ENCODE peak calls at places on chromosomes 4 and X, in ten cellular contexts. One of them, this sample, is unnamed.

GRCh38 chr4:144351306-144351705 is 210.8 kb upstream of the GYPA start:
- DNase-seq in NCI-H2029: no peak
- DNase-seq in pancreas: no peak
- DNase-seq in GM04504: no peak
- DNase-seq in AG09309: no peak
- DNase-seq in cardiac fibroblast: no peak
- DNase-seq in endothelial cell: no peak
- DNase-seq in nucleus accumbens: no peak
- DNase-seq in stimulated activated CD4-positive, alpha-beta T cell treated with anti-CD3 and anti-CD28 coated beads, Interleukin-1b, Interleukin-23, amount 100 ng/mL, for 24 hours: no peak
- DNase-seq in bronchial epithelial cell: no peak
- DNase-seq in this sample: no peak

GRCh38 chrX:39814391-39814790 is 283.4 kb downstream of the BCOR start:
- DNase-seq in NCI-H2029: peak
- DNase-seq in GM04504: no peak
- DNase-seq in AG09309: no peak
- DNase-seq in pancreas: no peak
- DNase-seq in bronchial epithelial cell: no peak
- DNase-seq in cardiac fibroblast: peak
- DNase-seq in nucleus accumbens: no peak
- DNase-seq in stimulated activated CD4-positive, alpha-beta T cell treated with anti-CD3 and anti-CD28 coated beads, Interleukin-1b, Interleukin-23, amount 100 ng/mL, for 24 hours: no peak
- DNase-seq in endothelial cell: no peak
- DNase-seq in this sample: peak

GRCh38 chrX:120251471-120252011 is 929 bp downstream of the ZBTB33 start:
- DNase-seq in bronchial epithelial cell: no peak
- DNase-seq in cardiac fibroblast: peak
- DNase-seq in NCI-H2029: no peak
- DNase-seq in endothelial cell: peak
- DNase-seq in pancreas: peak
- DNase-seq in nucleus accumbens: peak
- DNase-seq in GM04504: no peak
- DNase-seq in AG09309: no peak
- DNase-seq in stimulated activated CD4-positive, alpha-beta T cell treated with anti-CD3 and anti-CD28 coated beads, Interleukin-1b, Interleukin-23, amount 100 ng/mL, for 24 hours: no peak
- DNase-seq in this sample: peak

GRCh38 chr4:38570647-38571326 is 93.2 kb upstream of the KLF3 start:
- DNase-seq in GM04504: no peak
- DNase-seq in nucleus accumbens: no peak
- DNase-seq in pancreas: no peak
- DNase-seq in endothelial cell: no peak
- DNase-seq in NCI-H2029: no peak
- DNase-seq in AG09309: no peak
- DNase-seq in stimulated activated CD4-positive, alpha-beta T cell treated with anti-CD3 and anti-CD28 coated beads, Interleukin-1b, Interleukin-23, amount 100 ng/mL, for 24 hours: no peak
- DNase-seq in cardiac fibroblast: no peak
- DNase-seq in bronchial epithelial cell: peak
- DNase-seq in this sample: no peak

GRCh38 chr4:94889523-94889922 is 131.8 kb downstream of the BMPR1B start:
- DNase-seq in pancreas: no peak
- DNase-seq in stimulated activated CD4-positive, alpha-beta T cell treated with anti-CD3 and anti-CD28 coated beads, Interleukin-1b, Interleukin-23, amount 100 ng/mL, for 24 hours: no peak
- DNase-seq in GM04504: no peak
- DNase-seq in AG09309: no peak
- DNase-seq in endothelial cell: no peak
- DNase-seq in nucleus accumbens: no peak
- DNase-seq in bronchial epithelial cell: no peak
- DNase-seq in cardiac fibroblast: no peak
- DNase-seq in NCI-H2029: no peak
- DNase-seq in this sample: no peak

GRCh38 chrX:96909291-96909690 is 25.6 kb downstream of the RPA4 start:
- DNase-seq in pancreas: no peak
- DNase-seq in GM04504: no peak
- DNase-seq in AG09309: no peak
- DNase-seq in bronchial epithelial cell: no peak
- DNase-seq in NCI-H2029: no peak
- DNase-seq in nucleus accumbens: no peak
- DNase-seq in endothelial cell: no peak
- DNase-seq in stimulated activated CD4-positive, alpha-beta T cell treated with anti-CD3 and anti-CD28 coated beads, Interleukin-1b, Interleukin-23, amount 100 ng/mL, for 24 hours: no peak
- DNase-seq in cardiac fibroblast: peak
- DNase-seq in this sample: no peak

GRCh38 chrX:108396188-108396885 is 41.9 kb downstream of the COL4A6 start:
- DNase-seq in cardiac fibroblast: no peak
- DNase-seq in AG09309: no peak
- DNase-seq in bronchial epithelial cell: peak
- DNase-seq in endothelial cell: no peak
- DNase-seq in stimulated activated CD4-positive, alpha-beta T cell treated with anti-CD3 and anti-CD28 coated beads, Interleukin-1b, Interleukin-23, amount 100 ng/mL, for 24 hours: no peak
- DNase-seq in pancreas: no peak
- DNase-seq in NCI-H2029: no peak
- DNase-seq in GM04504: no peak
- DNase-seq in nucleus accumbens: no peak
- DNase-seq in this sample: no peak

GRCh38 chr4:30413915-30414314 is 306.3 kb upstream of the PCDH7 start:
- DNase-seq in endothelial cell: no peak
- DNase-seq in AG09309: no peak
- DNase-seq in stimulated activated CD4-positive, alpha-beta T cell treated with anti-CD3 and anti-CD28 coated beads, Interleukin-1b, Interleukin-23, amount 100 ng/mL, for 24 hours: no peak
- DNase-seq in nucleus accumbens: no peak
- DNase-seq in cardiac fibroblast: no peak
- DNase-seq in bronchial epithelial cell: no peak
- DNase-seq in NCI-H2029: no peak
- DNase-seq in pancreas: no peak
- DNase-seq in GM04504: no peak
- DNase-seq in this sample: no peak

GRCh38 chrX:9859711-9860555 is 73.7 kb downstream of the SHROOM2 start:
- DNase-seq in nucleus accumbens: no peak
- DNase-seq in NCI-H2029: no peak
- DNase-seq in GM04504: no peak
- DNase-seq in stimulated activated CD4-positive, alpha-beta T cell treated with anti-CD3 and anti-CD28 coated beads, Interleukin-1b, Interleukin-23, amount 100 ng/mL, for 24 hours: no peak
- DNase-seq in cardiac fibroblast: no peak
- DNase-seq in bronchial epithelial cell: peak
- DNase-seq in endothelial cell: no peak
- DNase-seq in pancreas: no peak
- DNase-seq in AG09309: peak
- DNase-seq in this sample: no peak

GRCh38 chrX:37712458-37712857 is 26.9 kb downstream of the XK start:
- DNase-seq in NCI-H2029: no peak
- DNase-seq in bronchial epithelial cell: peak
- DNase-seq in GM04504: no peak
- DNase-seq in pancreas: no peak
- DNase-seq in cardiac fibroblast: peak
- DNase-seq in AG09309: no peak
- DNase-seq in nucleus accumbens: no peak
- DNase-seq in endothelial cell: no peak
- DNase-seq in stimulated activated CD4-positive, alpha-beta T cell treated with anti-CD3 and anti-CD28 coated beads, Interleukin-1b, Interleukin-23, amount 100 ng/mL, for 24 hours: no peak
- DNase-seq in this sample: no peak

GRCh38 chrX:153692611-153693156 is 5.0 kb downstream of the SLC6A8 start:
- DNase-seq in cardiac fibroblast: no peak
- DNase-seq in NCI-H2029: no peak
- DNase-seq in bronchial epithelial cell: no peak
- DNase-seq in endothelial cell: no peak
- DNase-seq in nucleus accumbens: no peak
- DNase-seq in stimulated activated CD4-positive, alpha-beta T cell treated with anti-CD3 and anti-CD28 coated beads, Interleukin-1b, Interleukin-23, amount 100 ng/mL, for 24 hours: no peak
- DNase-seq in AG09309: no peak
- DNase-seq in GM04504: no peak
- DNase-seq in pancreas: no peak
- DNase-seq in this sample: no peak

GRCh38 chrX:101658661-101659477 is 781 bp downstream of the ARMCX2 start:
- DNase-seq in cardiac fibroblast: peak
- DNase-seq in endothelial cell: peak
- DNase-seq in NCI-H2029: peak
- DNase-seq in GM04504: no peak
- DNase-seq in pancreas: peak
- DNase-seq in nucleus accumbens: no peak
- DNase-seq in bronchial epithelial cell: peak
- DNase-seq in AG09309: no peak
- DNase-seq in stimulated activated CD4-positive, alpha-beta T cell treated with anti-CD3 and anti-CD28 coated beads, Interleukin-1b, Interleukin-23, amount 100 ng/mL, for 24 hours: peak
- DNase-seq in this sample: peak

GRCh38 chr4:102445213-102445612 is 55.9 kb upstream of the NFKB1 start:
- DNase-seq in NCI-H2029: no peak
- DNase-seq in nucleus accumbens: no peak
- DNase-seq in bronchial epithelial cell: no peak
- DNase-seq in endothelial cell: no peak
- DNase-seq in GM04504: no peak
- DNase-seq in stimulated activated CD4-positive, alpha-beta T cell treated with anti-CD3 and anti-CD28 coated beads, Interleukin-1b, Interleukin-23, amount 100 ng/mL, for 24 hours: no peak
- DNase-seq in pancreas: no peak
- DNase-seq in AG09309: no peak
- DNase-seq in cardiac fibroblast: no peak
- DNase-seq in this sample: no peak

GRCh38 chrX:110706446-110706845 is 89.2 kb downstream of the CHRDL1 start:
- DNase-seq in nucleus accumbens: no peak
- DNase-seq in bronchial epithelial cell: no peak
- DNase-seq in AG09309: no peak
- DNase-seq in NCI-H2029: no peak
- DNase-seq in GM04504: no peak
- DNase-seq in pancreas: no peak
- DNase-seq in cardiac fibroblast: no peak
- DNase-seq in endothelial cell: no peak
- DNase-seq in stimulated activated CD4-positive, alpha-beta T cell treated with anti-CD3 and anti-CD28 coated beads, Interleukin-1b, Interleukin-23, amount 100 ng/mL, for 24 hours: no peak
- DNase-seq in this sample: no peak

GRCh38 chr4:7799306-7799705 is 140.4 kb downstream of the AFAP1 start:
- DNase-seq in endothelial cell: no peak
- DNase-seq in pancreas: no peak
- DNase-seq in nucleus accumbens: no peak
- DNase-seq in cardiac fibroblast: no peak
- DNase-seq in AG09309: no peak
- DNase-seq in stimulated activated CD4-positive, alpha-beta T cell treated with anti-CD3 and anti-CD28 coated beads, Interleukin-1b, Interleukin-23, amount 100 ng/mL, for 24 hours: no peak
- DNase-seq in bronchial epithelial cell: no peak
- DNase-seq in NCI-H2029: no peak
- DNase-seq in GM04504: no peak
- DNase-seq in this sample: no peak

GRCh38 chrX:46208225-46208854 is 336.9 kb downstream of the ZNF674 start:
- DNase-seq in pancreas: no peak
- DNase-seq in cardiac fibroblast: no peak
- DNase-seq in bronchial epithelial cell: peak
- DNase-seq in NCI-H2029: no peak
- DNase-seq in stimulated activated CD4-positive, alpha-beta T cell treated with anti-CD3 and anti-CD28 coated beads, Interleukin-1b, Interleukin-23, amount 100 ng/mL, for 24 hours: no peak
- DNase-seq in GM04504: peak
- DNase-seq in nucleus accumbens: no peak
- DNase-seq in AG09309: peak
- DNase-seq in endothelial cell: no peak
- DNase-seq in this sample: no peak

GRCh38 chrX:49001521-49002090 is 458 bp downstream of the GRIPAP1 start:
- DNase-seq in bronchial epithelial cell: peak
- DNase-seq in cardiac fibroblast: peak
- DNase-seq in pancreas: peak
- DNase-seq in AG09309: no peak
- DNase-seq in stimulated activated CD4-positive, alpha-beta T cell treated with anti-CD3 and anti-CD28 coated beads, Interleukin-1b, Interleukin-23, amount 100 ng/mL, for 24 hours: peak
- DNase-seq in NCI-H2029: peak
- DNase-seq in GM04504: no peak
- DNase-seq in endothelial cell: peak
- DNase-seq in nucleus accumbens: no peak
- DNase-seq in this sample: peak

GRCh38 chr4:184177271-184177670 is 40.4 kb downstream of the ENPP6 start:
- DNase-seq in GM04504: no peak
- DNase-seq in pancreas: no peak
- DNase-seq in AG09309: no peak
- DNase-seq in nucleus accumbens: no peak
- DNase-seq in cardiac fibroblast: no peak
- DNase-seq in bronchial epithelial cell: no peak
- DNase-seq in NCI-H2029: no peak
- DNase-seq in stimulated activated CD4-positive, alpha-beta T cell treated with anti-CD3 and anti-CD28 coated beads, Interleukin-1b, Interleukin-23, amount 100 ng/mL, for 24 hours: no peak
- DNase-seq in endothelial cell: no peak
- DNase-seq in this sample: no peak

GRCh38 chr4:952881-953573 is 20.3 kb downstream of the DGKQ start:
- DNase-seq in nucleus accumbens: no peak
- DNase-seq in GM04504: no peak
- DNase-seq in NCI-H2029: no peak
- DNase-seq in cardiac fibroblast: no peak
- DNase-seq in stimulated activated CD4-positive, alpha-beta T cell treated with anti-CD3 and anti-CD28 coated beads, Interleukin-1b, Interleukin-23, amount 100 ng/mL, for 24 hours: no peak
- DNase-seq in endothelial cell: no peak
- DNase-seq in pancreas: no peak
- DNase-seq in AG09309: no peak
- DNase-seq in bronchial epithelial cell: no peak
- DNase-seq in this sample: no peak

GRCh38 chr4:185384877-185385465 is 10.8 kb downstream of the LRP2BP start:
- DNase-seq in stimulated activated CD4-positive, alpha-beta T cell treated with anti-CD3 and anti-CD28 coated beads, Interleukin-1b, Interleukin-23, amount 100 ng/mL, for 24 hours: no peak
- DNase-seq in endothelial cell: no peak
- DNase-seq in nucleus accumbens: no peak
- DNase-seq in cardiac fibroblast: peak
- DNase-seq in AG09309: no peak
- DNase-seq in NCI-H2029: no peak
- DNase-seq in pancreas: no peak
- DNase-seq in GM04504: peak
- DNase-seq in bronchial epithelial cell: no peak
- DNase-seq in this sample: no peak

GRCh38 chr4:6603128-6603527 is 28.1 kb downstream of the MAN2B2 start:
- DNase-seq in bronchial epithelial cell: no peak
- DNase-seq in nucleus accumbens: no peak
- DNase-seq in stimulated activated CD4-positive, alpha-beta T cell treated with anti-CD3 and anti-CD28 coated beads, Interleukin-1b, Interleukin-23, amount 100 ng/mL, for 24 hours: no peak
- DNase-seq in pancreas: no peak
- DNase-seq in endothelial cell: no peak
- DNase-seq in cardiac fibroblast: no peak
- DNase-seq in AG09309: no peak
- DNase-seq in NCI-H2029: no peak
- DNase-seq in GM04504: no peak
- DNase-seq in this sample: no peak

GRCh38 chr4:24589448-24589847 is 5.1 kb upstream of the DHX15 start:
- DNase-seq in endothelial cell: no peak
- DNase-seq in NCI-H2029: no peak
- DNase-seq in pancreas: no peak
- DNase-seq in cardiac fibroblast: no peak
- DNase-seq in bronchial epithelial cell: no peak
- DNase-seq in stimulated activated CD4-positive, alpha-beta T cell treated with anti-CD3 and anti-CD28 coated beads, Interleukin-1b, Interleukin-23, amount 100 ng/mL, for 24 hours: no peak
- DNase-seq in GM04504: no peak
- DNase-seq in nucleus accumbens: no peak
- DNase-seq in AG09309: no peak
- DNase-seq in this sample: no peak

GRCh38 chr4:174714393-174715211 is 114.4 kb downstream of the GLRA3 start:
- DNase-seq in pancreas: peak
- DNase-seq in endothelial cell: peak
- DNase-seq in NCI-H2029: peak
- DNase-seq in stimulated activated CD4-positive, alpha-beta T cell treated with anti-CD3 and anti-CD28 coated beads, Interleukin-1b, Interleukin-23, amount 100 ng/mL, for 24 hours: no peak
- DNase-seq in nucleus accumbens: no peak
- DNase-seq in AG09309: peak
- DNase-seq in GM04504: peak
- DNase-seq in cardiac fibroblast: peak
- DNase-seq in bronchial epithelial cell: peak
- DNase-seq in this sample: peak

GRCh38 chr4:113743690-113744089 is 17.8 kb downstream of the CAMK2D start:
- DNase-seq in pancreas: no peak
- DNase-seq in cardiac fibroblast: no peak
- DNase-seq in NCI-H2029: no peak
- DNase-seq in AG09309: no peak
- DNase-seq in nucleus accumbens: no peak
- DNase-seq in endothelial cell: no peak
- DNase-seq in GM04504: no peak
- DNase-seq in stimulated activated CD4-positive, alpha-beta T cell treated with anti-CD3 and anti-CD28 coated beads, Interleukin-1b, Interleukin-23, amount 100 ng/mL, for 24 hours: no peak
- DNase-seq in bronchial epithelial cell: no peak
- DNase-seq in this sample: no peak

GRCh38 chr4:150799207-150799606 is 215.9 kb downstream of the LRBA start:
- DNase-seq in AG09309: no peak
- DNase-seq in nucleus accumbens: no peak
- DNase-seq in cardiac fibroblast: no peak
- DNase-seq in bronchial epithelial cell: no peak
- DNase-seq in pancreas: no peak
- DNase-seq in endothelial cell: no peak
- DNase-seq in stimulated activated CD4-positive, alpha-beta T cell treated with anti-CD3 and anti-CD28 coated beads, Interleukin-1b, Interleukin-23, amount 100 ng/mL, for 24 hours: no peak
- DNase-seq in GM04504: no peak
- DNase-seq in NCI-H2029: no peak
- DNase-seq in this sample: no peak

GRCh38 chr4:68576272-68577100 is at the start of gene UGT2B17:
- DNase-seq in bronchial epithelial cell: no peak
- DNase-seq in stimulated activated CD4-positive, alpha-beta T cell treated with anti-CD3 and anti-CD28 coated beads, Interleukin-1b, Interleukin-23, amount 100 ng/mL, for 24 hours: no peak
- DNase-seq in AG09309: no peak
- DNase-seq in nucleus accumbens: no peak
- DNase-seq in endothelial cell: no peak
- DNase-seq in pancreas: no peak
- DNase-seq in GM04504: no peak
- DNase-seq in NCI-H2029: no peak
- DNase-seq in cardiac fibroblast: no peak
- DNase-seq in this sample: no peak

GRCh38 chr4:120812216-120812615 is 110.3 kb downstream of the PRDM5 start:
- DNase-seq in nucleus accumbens: no peak
- DNase-seq in NCI-H2029: no peak
- DNase-seq in cardiac fibroblast: no peak
- DNase-seq in AG09309: no peak
- DNase-seq in GM04504: no peak
- DNase-seq in pancreas: no peak
- DNase-seq in stimulated activated CD4-positive, alpha-beta T cell treated with anti-CD3 and anti-CD28 coated beads, Interleukin-1b, Interleukin-23, amount 100 ng/mL, for 24 hours: no peak
- DNase-seq in endothelial cell: no peak
- DNase-seq in bronchial epithelial cell: no peak
- DNase-seq in this sample: no peak

GRCh38 chrX:146264763-146265375 is 447.2 kb downstream of the SLITRK2 start:
- DNase-seq in nucleus accumbens: no peak
- DNase-seq in endothelial cell: no peak
- DNase-seq in pancreas: no peak
- DNase-seq in GM04504: no peak
- DNase-seq in NCI-H2029: no peak
- DNase-seq in cardiac fibroblast: no peak
- DNase-seq in stimulated activated CD4-positive, alpha-beta T cell treated with anti-CD3 and anti-CD28 coated beads, Interleukin-1b, Interleukin-23, amount 100 ng/mL, for 24 hours: no peak
- DNase-seq in AG09309: no peak
- DNase-seq in bronchial epithelial cell: no peak
- DNase-seq in this sample: no peak

This sample was measured in HEK293T.